ENCODE peak calls at places on chromosomes 6 and 20, in ten cellular contexts. N is Peyer's patch, D is heart left ventricle, B is IMR-90, F is breast epithelium, J is uterus, M is endothelial cell of umbilical vein, A is right lobe of liver, C is adrenal gland, W is suprapubic skin. H is an unnamed sample.
A peak's percentile ranks its signal among the peaks of the same experiment; 100 is the strongest.

GRCh38 chr6:108744996-108745395 is 103.2 kb upstream of the ARMC2 start:
- DNase-seq in N (no peak), D (no peak), B (no peak), F (no peak), J (no peak), M (no peak), A (no peak), C (no peak), W (no peak), H (no peak)

GRCh38 chr6:156197513-156197912 is 579.7 kb upstream of the ARID1B start:
- DNase-seq in N (no peak), D (no peak), B (no peak), F (no peak), J (no peak), M (peak; percentile 25), A (no peak), C (no peak), W (no peak), H (no peak)

GRCh38 chr6:40743226-40743625 is 156.1 kb upstream of the LRFN2 start:
- DNase-seq in N (no peak), D (no peak), B (no peak), F (no peak), J (no peak), M (no peak), A (no peak), C (no peak), W (no peak), H (no peak)

GRCh38 chr6:130632288-130632687 is 194.9 kb upstream of the SMLR1 start:
- DNase-seq in N (no peak), D (peak; percentile 21), B (no peak), F (no peak), J (no peak), M (no peak), A (no peak), C (peak; percentile 29), W (no peak), H (no peak)

GRCh38 chr6:37717836-37718251 is 20.2 kb upstream of the MDGA1 start:
- DNase-seq in N (no peak), D (no peak), B (peak; percentile 83), F (no peak), J (no peak), M (peak; percentile 61), A (no peak), C (no peak), W (no peak), H (no peak)

GRCh38 chr6:116280161-116280959 is 630 bp upstream of the TSPYL1 start:
- DNase-seq in N (no peak), D (no peak), B (peak; percentile 16), F (no peak), J (no peak), M (no peak), A (no peak), C (no peak), W (no peak), H (no peak)

GRCh38 chr6:38420207-38420606 is 219.5 kb downstream of the BTBD9 start:
- DNase-seq in N (no peak), D (no peak), B (peak; percentile 50), F (no peak), J (no peak), M (peak; percentile 29), A (no peak), C (no peak), W (no peak), H (peak; percentile 4)

GRCh38 chr6:31575952-31576684 is 753 bp downstream of the TNF start:
- DNase-seq in N (no peak), D (no peak), B (no peak), F (no peak), J (no peak), M (no peak), A (no peak), C (no peak), W (no peak), H (no peak)

GRCh38 chr6:16953905-16954304 is 147.9 kb upstream of the STMND1 start:
- DNase-seq in N (no peak), D (no peak), B (no peak), F (no peak), J (no peak), M (no peak), A (no peak), C (no peak), W (no peak), H (no peak)
- TF ChIP-seq POLR2A in N (no peak), D (no peak), B (no peak), F (no peak), J (no peak), M (no peak), A (no peak), C (no peak), W (no peak), H (no peak)

GRCh38 chr20:63693079-63693974 is 3.1 kb upstream of the TNFRSF6B start:
- DNase-seq in N (peak; percentile 47), D (no peak), B (no peak), F (no peak), J (peak; percentile 16), M (no peak), A (no peak), C (no peak), W (peak; percentile 63), H (no peak)

GRCh38 chr20:63692436-63693078 is 3.9 kb upstream of the TNFRSF6B start:
- DNase-seq in N (peak; percentile 55), D (no peak), B (no peak), F (no peak), J (peak; percentile 18), M (no peak), A (no peak), C (no peak), W (peak; percentile 62), H (peak; percentile 46)

GRCh38 chr20:63690898-63691710 is 5.3 kb upstream of the TNFRSF6B start:
- DNase-seq in N (no peak), D (no peak), B (no peak), F (no peak), J (no peak), M (no peak), A (no peak), C (no peak), W (peak; percentile 62), H (peak; percentile 37)

GRCh38 chr20:63690001-63690897 is 6.2 kb upstream of the TNFRSF6B start:
- DNase-seq in N (no peak), D (no peak), B (no peak), F (no peak), J (no peak), M (no peak), A (no peak), C (no peak), W (no peak), H (no peak)

GRCh38 chr20:63691711-63692435 is 4.6 kb upstream of the TNFRSF6B start:
- DNase-seq in N (peak; percentile 57), D (no peak), B (no peak), F (no peak), J (no peak), M (no peak), A (no peak), C (no peak), W (peak; percentile 62), H (peak; percentile 23)
- TF ChIP-seq POLR2A in N (no peak), D (no peak), B (no peak), F (no peak), J (no peak), M (no peak), A (no peak), C (no peak), W (no peak), H (no peak)

GRCh38 chr6:27141013-27141412 is 106.5 kb upstream of the PRSS16 start:
- DNase-seq in N (no peak), D (no peak), B (no peak), F (no peak), J (no peak), M (no peak), A (no peak), C (no peak), W (no peak), H (no peak)

GRCh38 chr6:27141472-27142015 is 106.0 kb upstream of the PRSS16 start:
- DNase-seq in N (no peak), D (no peak), B (no peak), F (no peak), J (no peak), M (no peak), A (no peak), C (no peak), W (no peak), H (no peak)

GRCh38 chr6:27138398-27138797 is 109.1 kb upstream of the PRSS16 start:
- DNase-seq in N (no peak), D (no peak), B (no peak), F (no peak), J (no peak), M (no peak), A (no peak), C (no peak), W (no peak), H (no peak)

GRCh38 chr6:27138837-27139752 is 108.4 kb upstream of the PRSS16 start:
- DNase-seq in N (peak; percentile 78), D (peak; percentile 40), B (peak; percentile 60), F (no peak), J (peak; percentile 36), M (peak; percentile 58), A (no peak), C (no peak), W (no peak), H (no peak)

DNA sequence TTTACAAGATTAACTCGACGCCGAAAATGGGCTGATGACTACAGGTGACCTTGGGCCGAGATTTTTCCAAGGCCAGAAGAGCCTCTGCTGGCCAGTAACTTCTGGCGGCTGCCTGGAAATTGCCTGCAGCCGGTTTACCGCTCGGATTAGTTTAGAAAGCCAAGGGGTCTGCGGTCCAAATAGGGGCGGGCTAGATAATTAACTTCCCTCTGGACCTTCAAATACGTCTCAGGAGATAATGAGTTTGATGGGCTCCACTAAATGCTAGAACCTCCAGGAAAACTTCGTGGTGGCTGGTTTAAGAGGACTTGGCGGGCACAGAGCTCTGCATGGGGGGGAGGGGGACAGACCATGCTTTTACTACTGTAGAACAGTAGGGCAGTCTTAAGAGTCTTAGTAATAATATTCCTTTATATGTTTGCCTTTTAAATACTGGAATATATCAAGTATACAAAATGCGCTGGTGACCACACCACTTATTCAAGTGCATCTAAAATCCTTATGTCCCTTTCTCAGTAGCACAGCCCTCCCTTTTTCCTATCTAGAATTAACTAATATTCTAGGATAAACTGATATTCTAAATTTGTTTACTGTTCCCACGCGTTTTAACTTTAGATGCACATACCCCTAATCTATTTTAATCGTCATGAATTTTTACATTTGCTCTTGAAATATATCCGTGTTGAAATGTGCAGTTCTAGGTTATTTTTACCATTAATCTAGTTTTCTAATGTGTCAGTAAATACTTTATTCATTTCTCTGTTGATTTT is 107.6 kb upstream of the PRSS16 start:
- DNase-seq in N (no peak), D (no peak), B (peak; percentile 26), F (no peak), J (no peak), M (peak; percentile 44), A (no peak), C (no peak), W (no peak), H (no peak)
- TF ChIP-seq POLR2A in N (no peak), D (no peak), B (no peak), F (no peak), J (no peak), M (peak; percentile 51), A (no peak), C (no peak), W (no peak), H (no peak)

GRCh38 chr20:57498425-57499400 is 26.2 kb downstream of the CTCFL start:
- DNase-seq in N (no peak), D (no peak), B (peak; percentile 7), F (no peak), J (no peak), M (no peak), A (no peak), C (no peak), W (no peak), H (no peak)

GRCh38 chr20:57495978-57496377 is 29.0 kb downstream of the CTCFL start:
- DNase-seq in N (no peak), D (no peak), B (no peak), F (no peak), J (no peak), M (no peak), A (no peak), C (no peak), W (no peak), H (no peak)

GRCh38 chr20:57496592-57496991 is 28.3 kb downstream of the CTCFL start:
- DNase-seq in N (no peak), D (no peak), B (no peak), F (no peak), J (no peak), M (no peak), A (no peak), C (no peak), W (no peak), H (no peak)

GRCh38 chr20:57493091-57493615 is 31.8 kb downstream of the CTCFL start:
- DNase-seq in N (no peak), D (no peak), B (no peak), F (no peak), J (no peak), M (no peak), A (no peak), C (no peak), W (no peak), H (no peak)
- TF ChIP-seq POLR2A in N (no peak), D (no peak), B (no peak), F (no peak), J (no peak), M (no peak), A (no peak), C (no peak), W (no peak), H (no peak)

H was measured in H54.